ENCODE peak calls at places on chromosomes 7 and 10, in four cellular contexts. L, O, I and F are unnamed samples.

GRCh38 chr7:44713680-44714335 is 34.8 kb upstream of the ZMIZ2 start:
- DNase-seq in L (no peak), O (no peak), I (no peak), F (no peak)

GRCh38 chr10:89074120-89074519 is 83.5 kb downstream of the FAS start:
- DNase-seq in L (peak; percentile 82), O (peak; percentile 76), I (peak; percentile 73), F (no peak)

GRCh38 chr10:110498087-110498981 is 627 bp downstream of the DUSP5 start:
- DNase-seq in L (peak; percentile 73), O (peak; percentile 59), I (no peak), F (peak; percentile 34)

GRCh38 chr7:84251183-84251845 is 56.7 kb upstream of the SEMA3A start:
- DNase-seq in L (peak; percentile 54), O (no peak), I (no peak), F (no peak)

GRCh38 chr7:22860784-22861482 is 38.3 kb upstream of the TOMM7 start:
- DNase-seq in L (peak; percentile 50), O (no peak), I (no peak), F (no peak)

GRCh38 chr10:17348111-17349008 is 106.0 kb downstream of the ST8SIA6 start:
- DNase-seq in L (peak; percentile 93), O (peak; percentile 83), I (peak; percentile 10), F (no peak)

GRCh38 chr10:11328264-11329054 is 283.0 kb downstream of the USP6NL start:
- DNase-seq in L (no peak), O (no peak), I (no peak), F (no peak)

GRCh38 chr7:156019308-156019707 is 207.0 kb upstream of the SHH start:
- DNase-seq in L (no peak), O (no peak), I (no peak), F (no peak)

GRCh38 chr7:2928613-2929311 is 84.7 kb upstream of the GNA12 start:
- DNase-seq in L (no peak), O (no peak), I (no peak), F (peak; percentile 40)

GRCh38 chr10:121096617-121097431 is 245.7 kb downstream of the WDR11 start:
- DNase-seq in L (peak; percentile 77), O (no peak), I (peak; percentile 64), F (no peak)

GRCh38 chr10:78350286-78350685 is 316.6 kb downstream of the RPS24 start:
- DNase-seq in L (no peak), O (peak; percentile 6), I (no peak), F (no peak)

GRCh38 chr10:105834261-105835059 is 1193.4 kb downstream of the SORCS3 start:
- DNase-seq in L (no peak), O (no peak), I (no peak), F (no peak)

GRCh38 chr10:4243651-4244050 is 458.6 kb upstream of the KLF6 start:
- DNase-seq in L (peak; percentile 98), O (peak; percentile 34), I (peak; percentile 43), F (no peak)

GRCh38 chr10:117541909-117542705 is 439 bp upstream of the EMX2 start:
- DNase-seq in L (peak; percentile 71), O (peak; percentile 93), I (no peak), F (no peak)

GRCh38 chr7:51376420-51377092 is 59.9 kb upstream of the COBL start:
- DNase-seq in L (no peak), O (no peak), I (no peak), F (no peak)

GRCh38 chr7:2024227-2024918 is 208.4 kb downstream of the MAD1L1 start:
- DNase-seq in L (peak; percentile 11), O (no peak), I (no peak), F (no peak)

GRCh38 chr10:77282163-77282562 is 355.4 kb downstream of the KCNMA1 start:
- DNase-seq in L (no peak), O (no peak), I (no peak), F (no peak)

GRCh38 chr7:80699656-80700318 is 61.3 kb downstream of the CD36 start:
- DNase-seq in L (peak; percentile 29), O (no peak), I (no peak), F (no peak)

GRCh38 chr7:80703272-80703671 is 64.8 kb downstream of the CD36 start:
- DNase-seq in L (no peak), O (no peak), I (no peak), F (no peak)

DNA sequence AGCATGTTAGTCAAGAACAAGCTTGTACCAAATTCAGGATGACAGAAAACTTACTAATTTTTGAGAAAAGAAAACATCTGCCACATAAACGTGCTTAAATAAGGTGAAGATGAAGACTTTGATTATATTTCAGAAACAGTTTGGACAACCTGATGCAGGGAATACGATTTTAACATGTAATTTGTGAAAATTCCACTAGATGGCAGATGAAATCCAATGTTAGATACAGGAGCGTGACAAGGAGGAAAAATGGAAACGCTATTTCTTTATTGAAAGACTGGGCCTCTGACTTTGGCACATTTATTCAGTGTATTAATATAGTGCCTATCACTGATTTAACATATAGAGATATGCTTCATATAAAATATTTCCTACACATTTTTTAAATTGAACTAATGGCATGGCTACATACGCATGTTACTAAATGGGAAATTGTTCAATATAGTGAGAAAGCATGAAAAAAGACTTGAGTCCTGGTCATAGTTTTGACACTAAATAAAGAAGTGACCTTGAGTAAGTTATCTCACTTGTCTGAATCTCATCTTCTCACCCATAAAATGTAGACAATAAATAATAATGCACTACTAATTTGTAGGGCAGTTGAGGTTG is 60.7 kb downstream of the CD36 start:
- DNase-seq in L (peak; percentile 71), O (no peak), I (no peak), F (no peak)
- TF ChIP-seq CTCF in L (peak; percentile 33), O (no peak), I (peak; percentile 80), F (peak; percentile 85)

GRCh38 chr7:42492895-42493294 is 255.9 kb upstream of the GLI3 start:
- DNase-seq in L (no peak), O (no peak), I (no peak), F (no peak)
- H3K4me3 ChIP-seq in L (no peak overlapping the region), O (no peak overlapping the region), I (peak overlapping the region; percentile 55), F (peak overlapping the region; percentile 69)

GRCh38 chr10:83991986-83992753 is 147.1 kb upstream of the GHITM start:
- DNase-seq in L (peak; percentile 7), O (no peak), I (no peak), F (no peak)
- TF ChIP-seq CTCF in L (no peak), O (no peak), I (no peak), F (no peak)

GRCh38 chr10:68861253-68861652 is 33.9 kb downstream of the STOX1 start:
- DNase-seq in L (no peak), O (no peak), I (no peak), F (no peak)
- H3K4me3 ChIP-seq in L (no peak overlapping the region), O (no peak overlapping the region), I (no peak overlapping the region), F (no peak overlapping the region)

GRCh38 chr7:134724606-134725005 is 54.8 kb upstream of the CALD1 start:
- DNase-seq in L (peak; percentile 73), O (no peak), I (no peak), F (no peak)
- TF ChIP-seq CTCF in L (peak; percentile 82), O (no peak), I (peak; percentile 10), F (no peak)